ENCODE peak calls at places on chromosomes 3 and 15, in four cellular contexts. K, N, P and S are unnamed samples.

GRCh38 chr3:45841380-45841700 is 579 bp downstream of the LZTFL1 start:
- DNase-seq in N (no peak), K (peak), P (no peak), S (no peak)

GRCh38 chr3:48663489-48664312 is 1.0 kb upstream of the CELSR3 start:
- DNase-seq in P (peak), N (peak), K (peak), S (peak)

GRCh38 chr3:16329792-16330061 is 64.7 kb downstream of the OXNAD1 start:
- DNase-seq in P (no peak), K (no peak), N (no peak), S (no peak)

GRCh38 chr3:156396851-156397250 is 158.1 kb downstream of the SSR3 start:
- DNase-seq in N (no peak), P (no peak), K (no peak), S (no peak)

GRCh38 chr3:88807471-88808090 is 299.8 kb upstream of the EPHA3 start:
- DNase-seq in P (no peak), N (no peak), K (peak), S (peak)

GRCh38 chr15:32669870-32670623 is 28.5 kb downstream of the SCG5 start:
- DNase-seq in N (no peak), K (peak), P (no peak), S (no peak)

GRCh38 chr15:89642106-89642505 is 13.2 kb downstream of the KIF7 start:
- DNase-seq in N (no peak), P (no peak), K (no peak), S (no peak)

GRCh38 chr3:119774419-119774818 is 7.5 kb upstream of the NR1I2 start:
- DNase-seq in P (no peak), K (no peak), N (no peak), S (no peak)

GRCh38 chr3:10483364-10483675 is 22.1 kb downstream of the ATP2B2 start:
- DNase-seq in P (no peak), N (no peak), K (no peak), S (no peak)

GRCh38 chr3:64728994-64729393 is 41.2 kb upstream of the ADAMTS9 start:
- DNase-seq in N (no peak), K (no peak), P (no peak), S (no peak)

GRCh38 chr3:135023985-135024658 is 229.1 kb downstream of the EPHB1 start:
- DNase-seq in K (no peak), N (no peak), P (no peak), S (no peak)

GRCh38 chr3:48634661-48635221 is 520 bp downstream of the SLC26A6 start:
- DNase-seq in P (no peak), K (peak), N (no peak), S (no peak)

GRCh38 chr3:31531465-31531991 is 1.2 kb upstream of the STT3B start:
- DNase-seq in K (peak), N (no peak), P (no peak), S (peak)

GRCh38 chr15:98433856-98434255 is 214.5 kb upstream of the IGF1R start:
- DNase-seq in N (no peak), P (no peak), K (no peak), S (no peak)

GRCh38 chr15:85099195-85099803 is 117.6 kb downstream of the PDE8A start:
- DNase-seq in K (no peak), P (no peak), N (no peak), S (no peak)

GRCh38 chr3:72161870-72162617 is 377.1 kb upstream of the PROK2 start:
- DNase-seq in K (peak), N (no peak), P (no peak), S (peak)

GRCh38 chr3:37457392-37458065 is 283.1 kb upstream of the LRRFIP2 start:
- DNase-seq in P (no peak), K (no peak), N (no peak), S (no peak)

GRCh38 chr15:34583399-34584320 is at the start of gene GOLGA8B:
- DNase-seq in K (peak), N (no peak), P (peak), S (no peak)

GRCh38 chr3:63948995-63949394 is 36.8 kb upstream of the SCAANT1 start:
- DNase-seq in K (no peak), P (no peak), N (no peak), S (no peak)

GRCh38 chr3:181880339-181880738 is 168.6 kb downstream of the SOX2 start:
- DNase-seq in P (no peak), K (no peak), N (no peak), S (no peak)

GRCh38 chr15:40340740-40341400 is at the start of gene CCDC9B:
- DNase-seq in P (no peak), K (peak), N (no peak), S (no peak)

GRCh38 chr3:150806436-150806835 is 43.5 kb upstream of the SIAH2 start:
- DNase-seq in K (no peak), N (no peak), P (no peak), S (no peak)

GRCh38 chr3:122512284-122512683 is 2.5 kb downstream of the KPNA1 start:
- DNase-seq in P (no peak), K (no peak), N (no peak), S (no peak)

GRCh38 chr3:171775943-171776342 is 34.3 kb downstream of the PLD1 start:
- DNase-seq in N (no peak), K (no peak), P (no peak), S (no peak)

GRCh38 chr15:72237286-72238224 is 6.6 kb upstream of the PKM start:
- DNase-seq in K (peak), P (no peak), N (peak), S (peak)

GRCh38 chr3:12766541-12766940 is 7.5 kb upstream of the TMEM40 start:
- DNase-seq in P (no peak), N (no peak), K (no peak), S (no peak)

GRCh38 chr3:171977860-171978259 is 61.5 kb upstream of the FNDC3B start:
- DNase-seq in P (no peak), K (no peak), N (no peak), S (no peak)

GRCh38 chr15:38378162-38378560 is 75.8 kb upstream of the FAM98B start:
- DNase-seq in K (no peak), N (no peak), P (no peak), S (no peak)

GRCh38 chr3:40847571-40847992 is 322.8 kb downstream of the ZNF621 start:
- DNase-seq in P (no peak), N (no peak), K (peak), S (no peak)

GRCh38 chr3:120429921-120430361 is 20.9 kb downstream of the FSTL1 start:
- DNase-seq in K (no peak), N (no peak), P (no peak), S (no peak)

GRCh38 chr3:37546876-37547275 is 314.8 kb upstream of the CTDSPL start:
- DNase-seq in N (no peak), K (peak), P (no peak), S (no peak)

GRCh38 chr15:51796777-51797474 is 32.5 kb upstream of the TMOD3 start:
- DNase-seq in K (peak), N (no peak), P (no peak), S (peak)

DNA sequence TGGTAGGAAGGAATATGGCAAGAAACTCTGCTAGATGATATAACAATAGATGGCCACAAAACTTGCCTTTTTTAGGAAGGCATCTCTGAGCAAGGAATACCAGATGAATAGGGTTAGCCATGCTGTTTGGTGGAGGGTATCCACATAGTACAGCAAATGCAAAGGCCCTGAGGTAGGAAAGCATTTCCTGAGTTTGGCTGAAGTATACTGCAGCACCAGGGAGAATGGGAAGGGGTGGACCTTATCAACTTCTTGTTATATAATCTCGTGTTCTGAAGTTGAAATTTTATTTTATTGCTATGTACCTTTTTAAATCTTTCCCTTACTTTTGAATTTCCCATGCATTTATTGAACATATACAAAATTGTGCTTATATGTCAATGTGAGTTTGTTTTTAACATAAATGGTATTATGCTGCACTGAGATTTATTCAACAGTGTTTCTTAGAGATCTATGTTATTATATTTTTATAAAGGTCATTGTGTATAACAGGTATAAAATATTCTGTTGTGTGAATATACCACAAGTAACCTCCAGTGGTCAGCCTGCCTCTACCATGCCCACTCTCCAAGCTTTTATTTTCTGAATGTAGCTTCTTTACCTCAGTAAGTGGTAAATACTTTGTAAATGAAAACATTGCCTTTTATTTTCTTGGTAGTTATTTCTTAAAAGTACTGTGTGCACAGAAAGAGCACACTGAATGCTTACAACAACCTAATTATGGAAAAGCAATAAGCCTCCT is 2.8 kb upstream of the KAT2B start:
- DNase-seq in N (no peak), P (no peak), K (peak), S (no peak)
- TF ChIP-seq CTCF in N (no peak), P (no peak), K (peak), S (peak)

DNA sequence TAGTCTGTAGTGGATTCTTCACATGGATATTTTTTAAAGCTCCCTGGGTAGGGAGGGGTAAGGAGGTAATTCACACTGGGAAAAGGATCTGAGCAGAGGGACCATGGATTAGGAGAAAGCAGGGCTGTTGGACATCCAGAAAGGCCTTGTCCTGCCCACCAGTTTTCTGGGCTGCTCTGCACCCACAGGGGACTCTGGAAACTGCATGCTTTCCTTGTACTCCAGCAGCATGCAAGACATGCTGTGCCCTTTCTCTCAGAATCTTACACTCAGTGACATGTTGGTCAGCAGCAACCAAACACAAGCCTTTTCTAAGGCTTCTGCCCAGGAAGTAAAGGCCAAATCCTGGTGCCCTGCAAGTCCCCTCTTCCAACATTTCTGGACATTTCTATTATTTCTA is 2.5 kb upstream of the FBN1 start:
- DNase-seq in K (peak), N (no peak), P (no peak), S (no peak)
- TF ChIP-seq CTCF in K (no peak), N (peak), P (peak), S (peak)

GRCh38 chr3:153162513-153163348 is 705 bp downstream of the RAP2B start:
- DNase-seq in N (no peak), P (no peak), K (peak), S (no peak)

GRCh38 chr3:153161714-153162512 is at the start of gene RAP2B:
- DNase-seq in K (peak), P (peak), N (peak), S (peak)

GRCh38 chr3:153160451-153161137 is 1.4 kb upstream of the RAP2B start:
- DNase-seq in P (peak), K (peak), N (peak), S (peak)

GRCh38 chr3:153159771-153160397 is 2.1 kb upstream of the RAP2B start:
- DNase-seq in K (no peak), P (no peak), N (no peak), S (no peak)

GRCh38 chr3:153161138-153161713 is 800 bp upstream of the RAP2B start:
- DNase-seq in N (peak), K (peak), P (peak), S (peak)
- TF ChIP-seq CTCF in N (no peak), K (no peak), P (no peak), S (no peak)

GRCh38 chr3:129017531-129017899 is 16.4 kb downstream of the EFCC1 start:
- DNase-seq in K (no peak), P (no peak), N (no peak), S (no peak)

GRCh38 chr3:129016725-129017530 is 15.8 kb downstream of the EFCC1 start:
- DNase-seq in N (no peak), P (no peak), K (no peak), S (no peak)

GRCh38 chr3:129015388-129016105 is 14.4 kb downstream of the EFCC1 start:
- DNase-seq in K (no peak), N (no peak), P (no peak), S (no peak)

GRCh38 chr3:129014793-129015345 is 13.8 kb downstream of the EFCC1 start:
- DNase-seq in N (no peak), P (no peak), K (no peak), S (no peak)

GRCh38 chr3:129016366-129016724 is 15.2 kb downstream of the EFCC1 start:
- DNase-seq in P (no peak), K (peak), N (no peak), S (no peak)
- TF ChIP-seq CTCF in P (no peak), K (no peak), N (no peak), S (no peak)

DNA sequence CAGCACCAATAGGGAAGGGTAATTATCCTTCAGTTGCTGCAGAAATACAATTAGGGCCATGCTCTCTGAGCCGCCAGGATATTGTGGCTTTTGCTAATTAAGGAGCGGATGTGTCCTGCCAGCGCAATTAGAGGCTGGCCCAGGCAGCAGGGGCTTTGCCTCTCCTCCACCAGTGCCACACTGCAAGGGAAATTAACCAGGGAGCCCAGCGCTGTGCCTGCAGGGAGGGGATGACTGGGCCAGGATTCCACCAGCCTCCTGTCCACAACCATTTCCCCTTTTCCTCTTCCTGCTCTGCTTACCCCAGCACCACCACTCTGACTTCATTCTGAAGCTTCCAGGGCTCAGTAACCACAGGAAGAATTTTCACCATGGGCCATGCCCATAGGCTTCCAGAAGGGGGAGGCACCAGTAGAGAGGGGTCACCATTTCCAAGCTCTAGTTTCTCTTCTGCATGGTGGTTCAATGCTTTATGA is 10.3 kb upstream of the AEN start:
- DNase-seq in P (no peak), N (no peak), K (no peak), S (no peak)
- TF ChIP-seq CTCF in P (peak), N (peak), K (no peak), S (peak)

GRCh38 chr3:42499478-42499871 is 3.0 kb upstream of the VIPR1 start:
- DNase-seq in P (peak), N (no peak), K (no peak), S (no peak)

GRCh38 chr3:42498034-42498433 is 4.4 kb upstream of the VIPR1 start:
- DNase-seq in N (no peak), P (peak), K (no peak), S (no peak)

GRCh38 chr3:42500091-42500490 is 2.4 kb upstream of the VIPR1 start:
- DNase-seq in N (no peak), P (peak), K (no peak), S (no peak)

GRCh38 chr3:42497009-42497731 is 5.3 kb upstream of the VIPR1 start:
- DNase-seq in K (peak), N (no peak), P (peak), S (no peak)

DNA sequence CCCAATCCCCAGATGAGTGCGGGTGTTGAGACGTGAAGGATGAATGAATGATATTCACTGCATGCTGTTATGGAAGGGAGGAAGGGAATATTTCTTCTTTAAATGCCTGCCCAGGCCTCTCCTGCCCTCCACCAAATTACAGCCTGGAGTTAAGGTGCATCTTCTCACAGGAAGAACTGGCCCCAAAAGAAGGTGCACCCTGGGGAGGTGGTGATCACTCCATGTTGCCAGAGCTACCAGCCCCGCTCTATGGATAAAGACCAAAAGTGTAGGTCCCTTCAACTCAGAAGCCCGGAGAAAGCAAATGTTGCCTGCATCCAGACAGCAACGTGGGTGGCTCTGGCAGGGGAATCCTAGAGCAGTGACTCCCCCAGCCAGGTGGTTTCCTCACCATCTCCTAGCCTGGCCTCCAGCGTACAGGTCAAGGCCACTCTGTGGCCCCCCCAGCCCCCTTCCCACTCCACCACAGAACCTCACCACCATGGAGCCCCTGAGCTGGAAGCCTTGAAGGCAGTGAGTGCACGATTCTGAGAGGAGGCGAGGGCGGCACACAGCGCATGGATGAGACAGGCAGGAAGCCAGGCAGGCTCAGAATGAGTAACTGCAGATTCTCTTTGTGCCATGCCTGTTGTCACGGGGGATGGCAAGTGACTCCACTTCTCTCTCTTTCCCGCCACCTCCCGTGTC is 3.5 kb upstream of the VIPR1 start:
- DNase-seq in K (no peak), N (no peak), P (peak), S (no peak)
- TF ChIP-seq CTCF in K (no peak), N (no peak), P (no peak), S (no peak)